ENCODE peak calls at places on chromosomes 11 and 22, in six cellular contexts. J is CD8-positive, alpha-beta memory T cell; U is activated T-cell treated with anti-CD3 and anti-CD28 coated beads for 1 hour; K is substantia nigra; O is activated effector memory CD4-positive, alpha-beta T cell treated with Interleukin-2 at 50 U/mL for 16 hours; T is effector memory CD4-positive, alpha-beta T cell. P is an unnamed sample.

GRCh38 chr11:64810891-64811272 is 531 bp upstream of the MEN1 start:
- DNase-seq in T (peak), U (peak), J (peak), O (no peak), K (no peak), P (peak)

GRCh38 chr11:69380451-69380901 is 86.5 kb downstream of the MYEOV start:
- DNase-seq in J (peak), K (no peak), T (no peak), O (no peak), U (no peak), P (no peak)

GRCh38 chr11:44632466-44633123 is 67.1 kb downstream of the CD82 start:
- DNase-seq in T (no peak), U (no peak), K (peak), O (no peak), J (no peak), P (no peak)

GRCh38 chr11:8056810-8057463 is 24.1 kb upstream of the TUB start:
- DNase-seq in O (no peak), J (peak), T (no peak), U (no peak), K (no peak), P (no peak)

GRCh38 chr11:96551136-96551535 is 161.3 kb downstream of the JRKL start:
- DNase-seq in T (no peak), O (no peak), K (no peak), J (no peak), U (no peak), P (no peak)

GRCh38 chr22:37560682-37561208 is 465 bp downstream of the CDC42EP1 start:
- DNase-seq in O (no peak), U (no peak), J (no peak), T (no peak), K (no peak), P (no peak)

GRCh38 chr11:66864924-66865697 is 8.2 kb downstream of the LRFN4 start:
- DNase-seq in U (no peak), O (no peak), K (no peak), J (no peak), T (no peak), P (no peak)

GRCh38 chr11:96113100-96113710 is 189.3 kb upstream of the MTMR2 start:
- DNase-seq in K (no peak), O (no peak), J (no peak), U (no peak), T (no peak), P (no peak)

GRCh38 chr11:86749376-86749775 is 51.0 kb upstream of the PRSS23 start:
- DNase-seq in U (no peak), O (no peak), J (no peak), T (no peak), K (no peak), P (no peak)

GRCh38 chr11:68673991-68674390 is 10.4 kb upstream of the GAL start:
- DNase-seq in U (no peak), T (no peak), K (no peak), O (no peak), J (peak), P (no peak)

GRCh38 chr11:86469491-86470388 is 95.1 kb downstream of the CCDC81 start:
- DNase-seq in K (no peak), U (no peak), J (no peak), T (no peak), O (no peak), P (no peak)

GRCh38 chr11:44304091-44305084 is 5.6 kb downstream of the ALX4 start:
- DNase-seq in U (no peak), O (no peak), T (no peak), K (no peak), J (no peak), P (no peak)

GRCh38 chr22:17707526-17707925 is 66.7 kb downstream of the BID start:
- DNase-seq in K (no peak), T (no peak), O (no peak), U (no peak), J (no peak), P (no peak)